ENCODE peak calls at places on chromosomes 3 and 15, in seven cellular contexts. H is CD8-positive, alpha-beta memory T cell; C is left ventricle myocardium inferior; S is activated naive CD8-positive, alpha-beta T cell treated with anti-CD3 and anti-CD28 coated beads, Interleukin-2, amount 50 U/mL, for 24 hours; E is MCF 10A; P is NT2/D1; F is naive thymus-derived CD8-positive, alpha-beta T cell. N is an unnamed sample.

GRCh38 chr15:80512729-80513670 is 108.8 kb downstream of the ARNT2 start:
- DNase-seq in S (no peak), E (peak; percentile 28), H (no peak), F (no peak), C (no peak), P (no peak), N (no peak)

GRCh38 chr3:46668591-46668990 is 24.9 kb downstream of the ALS2CL start:
- DNase-seq in P (no peak), H (no peak), S (no peak), F (no peak), E (no peak), C (no peak), N (no peak)

GRCh38 chr15:49215768-49216739 is 46.0 kb downstream of the GALK2 start:
- DNase-seq in P (no peak), F (no peak), E (peak; percentile 52), C (peak; percentile 56), S (no peak), H (no peak), N (no peak)

GRCh38 chr3:38455639-38456430 is 2.1 kb downstream of the ACVR2B start:
- DNase-seq in F (no peak), E (no peak), C (no peak), H (no peak), P (no peak), S (no peak), N (no peak)

GRCh38 chr3:194139085-194139976 is 3.4 kb downstream of the HES1 start:
- DNase-seq in F (no peak), P (peak; percentile 79), S (no peak), E (peak; percentile 95), C (peak; percentile 33), H (no peak), N (no peak)

GRCh38 chr3:179788996-179789395 is 136.2 kb downstream of the USP13 start:
- DNase-seq in P (no peak), E (no peak), C (no peak), S (no peak), H (no peak), F (no peak), N (no peak)

GRCh38 chr3:182795383-182795782 is 2.1 kb downstream of the ATP11B start:
- DNase-seq in C (no peak), E (peak; percentile 41), H (peak; percentile 72), F (peak; percentile 52), S (no peak), P (no peak), N (no peak)

GRCh38 chr3:163785693-163786092 is 1292.6 kb downstream of the SI start:
- DNase-seq in E (peak; percentile 42), S (no peak), H (no peak), F (no peak), C (no peak), P (no peak), N (no peak)

GRCh38 chr3:106824856-106825255 is 552.4 kb upstream of the CCDC54 start:
- DNase-seq in S (no peak), C (no peak), P (no peak), F (no peak), E (peak; percentile 35), H (no peak), N (no peak)

GRCh38 chr3:187296058-187296457 is 4.5 kb upstream of the MASP1 start:
- DNase-seq in C (no peak), H (no peak), P (no peak), S (no peak), E (no peak), F (no peak), N (no peak)

GRCh38 chr3:50263443-50264388 is 5.2 kb upstream of the SEMA3B start:
- DNase-seq in F (no peak), C (no peak), H (no peak), P (no peak), S (no peak), E (no peak), N (no peak)

GRCh38 chr3:71530903-71531535 is 52.5 kb downstream of the FOXP1 start:
- DNase-seq in E (no peak), H (no peak), P (no peak), S (no peak), C (peak; percentile 19), F (no peak), N (no peak)

GRCh38 chr15:30042556-30042955 is 40.2 kb upstream of the GOLGA8J start:
- DNase-seq in S (no peak), P (no peak), F (no peak), C (no peak), E (no peak), H (no peak), N (no peak)

GRCh38 chr3:101020616-101021015 is 27.4 kb upstream of the ABI3BP start:
- DNase-seq in S (no peak), C (no peak), F (no peak), E (peak; percentile 27), P (no peak), H (no peak), N (no peak)